ENCODE peak calls at places on chromosome 22, in seven cellular contexts. C is adrenal gland; S is spleen; V is mesenchymal stem cell; H is CD8-positive, alpha-beta T cell; P is stomach; X is tibial artery. M is an unnamed sample.
A peak's percentile ranks its signal among the peaks of the same experiment; 100 is the strongest.

GRCh38 chr22:26406118-26406517 is 22.9 kb upstream of the ASPHD2 start:
- DNase-seq in C (no peak), V (no peak), P (no peak), H (no peak), X (no peak), S (no peak), M (no peak)

GRCh38 chr22:27507935-27508504 is 293.5 kb downstream of the MN1 start:
- DNase-seq in H (no peak), C (no peak), P (no peak), S (no peak), V (no peak), X (no peak), M (no peak)

GRCh38 chr22:45263790-45264269 is 20.9 kb upstream of the UPK3A start:
- DNase-seq in P (peak; percentile 78), C (peak; percentile 88), V (peak; percentile 91), H (no peak), X (peak; percentile 86), S (peak; percentile 85), M (peak; percentile 92)

GRCh38 chr22:39259698-39260097 is 14.9 kb upstream of the PDGFB start:
- DNase-seq in H (no peak), V (no peak), S (no peak), C (no peak), X (no peak), P (no peak), M (no peak)

GRCh38 chr22:47547881-47548630 is 785.6 kb downstream of the TBC1D22A start:
- DNase-seq in H (no peak), V (no peak), P (no peak), C (no peak), S (no peak), X (no peak), M (peak; percentile 44)

GRCh38 chr22:46010177-46010867 is 33.4 kb upstream of the WNT7B start:
- DNase-seq in H (no peak), C (no peak), V (no peak), S (peak; percentile 71), X (no peak), P (no peak), M (peak; percentile 89)

GRCh38 chr22:46066691-46067090 is 83.6 kb upstream of the PPARA start:
- DNase-seq in H (no peak), X (peak; percentile 23), C (peak; percentile 19), V (no peak), S (peak; percentile 33), P (peak; percentile 44), M (peak; percentile 37)

GRCh38 chr22:22802346-22802970 is 85.2 kb upstream of the IGLL5 start:
- DNase-seq in P (no peak), X (no peak), V (no peak), C (no peak), H (peak; percentile 43), S (no peak), M (no peak)

GRCh38 chr22:24003887-24004286 is 1.4 kb downstream of the GSTT4 start:
- DNase-seq in S (no peak), C (no peak), P (no peak), X (no peak), H (no peak), V (no peak), M (no peak)

GRCh38 chr22:46056169-46057041 is 79.4 kb upstream of the WNT7B start:
- DNase-seq in H (no peak), C (peak; percentile 58), X (peak; percentile 35), V (no peak), P (peak; percentile 55), S (peak; percentile 78), M (peak; percentile 84)

GRCh38 chr22:26800858-26801257 is 143.5 kb downstream of the MIAT start:
- DNase-seq in S (no peak), V (peak; percentile 76), H (no peak), C (no peak), X (no peak), P (no peak), M (no peak)

GRCh38 chr22:27183474-27183873 is 526.1 kb downstream of the MIAT start:
- DNase-seq in S (no peak), P (no peak), V (no peak), X (no peak), H (no peak), C (no peak), M (no peak)

GRCh38 chr22:26550498-26551033 is 38.3 kb upstream of the TFIP11 start:
- DNase-seq in H (no peak), P (no peak), S (no peak), C (peak; percentile 82), X (peak; percentile 52), V (peak; percentile 87), M (no peak)

GRCh38 chr22:28075260-28075981 is 156.4 kb upstream of the PITPNB start:
- DNase-seq in C (peak; percentile 80), P (peak; percentile 62), S (no peak), X (peak; percentile 63), V (peak; percentile 82), H (no peak), M (no peak)

GRCh38 chr22:40487663-40488249 is 117.4 kb downstream of the SGSM3 start:
- DNase-seq in C (no peak), V (no peak), H (no peak), S (no peak), P (no peak), X (no peak), M (no peak)
- H3K27ac ChIP-seq in C (no peak overlapping the region), V (no peak overlapping the region), H (no peak overlapping the region), S (no peak overlapping the region), P (no peak overlapping the region), X (peak overlapping the region; percentile 21), M (no peak overlapping the region)

DNA sequence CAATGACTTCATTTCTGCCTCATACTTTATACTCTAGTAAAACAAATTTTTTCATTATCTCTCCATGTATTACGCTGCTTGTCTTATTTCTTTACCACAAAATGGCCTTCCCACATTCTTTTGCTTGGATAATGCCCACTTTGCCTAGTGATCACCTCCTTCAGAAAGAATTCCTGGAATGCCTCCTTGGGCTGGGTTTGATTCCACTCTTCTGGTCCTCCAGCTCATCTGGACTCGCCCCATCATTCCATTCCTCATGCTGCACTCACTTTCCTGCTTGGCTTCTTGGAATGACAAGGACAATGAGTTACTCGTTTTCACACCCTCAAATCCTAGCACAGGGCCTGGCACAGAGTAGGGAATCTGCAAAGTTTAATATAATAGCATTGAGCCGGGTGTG is 475.1 kb upstream of the LARGE1 start:
- DNase-seq in C (no peak), P (no peak), X (no peak), S (no peak), H (no peak), V (no peak), M (no peak)
- H3K27ac ChIP-seq in C (no peak overlapping the region), P (no peak overlapping the region), X (no peak overlapping the region), S (no peak overlapping the region), H (no peak overlapping the region), V (no peak overlapping the region), M (no peak overlapping the region)

GRCh38 chr22:29704528-29705285 is 15.1 kb upstream of the CABP7 start:
- DNase-seq in X (no peak), H (no peak), P (peak; percentile 46), V (peak; percentile 69), S (no peak), C (no peak), M (no peak)
- H3K27ac ChIP-seq in X (no peak overlapping the region), H (no peak overlapping the region), P (no peak overlapping the region), V (no peak overlapping the region), S (no peak overlapping the region), C (no peak overlapping the region), M (no peak overlapping the region)

DNA sequence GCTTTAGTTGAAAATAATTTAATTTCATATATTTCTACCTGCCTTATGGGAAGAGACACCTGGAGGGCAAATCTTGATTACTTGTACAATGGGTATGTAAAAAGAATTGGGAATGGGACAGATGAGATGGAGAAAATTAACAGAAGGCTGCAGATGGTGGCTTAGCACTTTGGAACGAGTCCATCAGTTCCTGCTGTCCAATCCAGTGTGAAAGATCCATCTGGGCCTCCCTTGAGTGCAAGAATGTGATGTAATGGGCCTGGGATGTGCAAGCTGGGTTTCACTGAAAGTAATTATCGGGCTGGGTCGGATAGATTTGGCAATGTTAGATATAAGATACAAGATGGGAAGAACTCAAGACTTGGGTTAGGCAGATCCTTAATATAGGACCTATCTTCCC is 42.0 kb downstream of the CECR2 start:
- DNase-seq in C (no peak), S (no peak), X (no peak), H (no peak), V (no peak), P (no peak), M (no peak)
- H3K27ac ChIP-seq in C (no peak overlapping the region), S (no peak overlapping the region), X (no peak overlapping the region), H (no peak overlapping the region), V (no peak overlapping the region), P (no peak overlapping the region), M (no peak overlapping the region)

DNA sequence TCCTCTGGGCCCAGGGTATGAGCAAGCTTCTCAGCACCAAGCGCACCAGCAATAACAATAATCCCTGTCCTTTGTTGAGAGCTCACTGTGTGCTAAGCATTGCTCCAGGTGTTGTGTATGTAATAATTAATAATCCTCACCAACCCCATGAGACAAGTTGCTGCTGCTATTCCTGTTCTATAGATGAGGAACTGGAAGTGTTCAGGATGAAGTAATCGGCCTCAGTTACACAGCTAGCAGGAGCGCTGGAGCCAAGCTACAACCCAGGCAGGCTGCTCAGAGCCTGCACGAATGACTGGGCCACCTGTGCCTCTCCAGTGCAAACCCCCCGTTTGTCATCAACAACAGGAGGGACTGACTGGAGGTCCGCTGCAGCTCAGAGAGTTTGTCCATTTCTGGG is 35.2 kb upstream of the CECR2 start:
- DNase-seq in H (no peak), X (no peak), S (no peak), C (no peak), P (no peak), V (no peak), M (no peak)
- H3K27ac ChIP-seq in H (no peak overlapping the region), X (no peak overlapping the region), S (no peak overlapping the region), C (no peak overlapping the region), P (no peak overlapping the region), V (no peak overlapping the region), M (no peak overlapping the region)

GRCh38 chr22:50674127-50674493 is 1.5 kb downstream of the SHANK3 start:
- DNase-seq in X (no peak), V (no peak), H (no peak), S (no peak), P (no peak), C (no peak), M (no peak)
- H3K27ac ChIP-seq in X (no peak overlapping the region), V (no peak overlapping the region), H (no peak overlapping the region), S (peak overlapping the region; percentile 63), P (peak overlapping the region; percentile 51), C (peak overlapping the region; percentile 79), M (no peak overlapping the region)

GRCh38 chr22:42673898-42674390 is 24.8 kb upstream of the CYB5R3 start:
- DNase-seq in H (no peak), S (no peak), P (no peak), X (no peak), C (no peak), V (no peak), M (no peak)
- H3K27ac ChIP-seq in H (no peak overlapping the region), S (no peak overlapping the region), P (peak overlapping the region; percentile 46), X (no peak overlapping the region), C (peak overlapping the region; percentile 67), V (no peak overlapping the region), M (peak overlapping the region; percentile 9)

M was measured in kidney.